ENCODE peak calls at places on chromosomes 2 and 18, in eight cellular contexts. M, Z, A, S, P, N, V and O are unnamed samples.

GRCh38 chr2:203734276-203734983 is 28.0 kb downstream of the CD28 start:
- DNase-seq in M (no peak), V (no peak), P (no peak), N (no peak), S (no peak), Z (no peak), A (no peak), O (no peak)

GRCh38 chr18:50805732-50806131 is 14.1 kb downstream of the MRO start:
- DNase-seq in P (no peak), Z (no peak), V (no peak), M (no peak), A (peak; percentile 19), S (no peak), N (no peak), O (peak; percentile 47)

GRCh38 chr2:223815884-223816570 is 21.4 kb downstream of the AP1S3 start:
- DNase-seq in P (no peak), N (no peak), A (no peak), S (peak; percentile 45), Z (no peak), M (no peak), V (no peak), O (no peak)

GRCh38 chr2:18498531-18498930 is 61.9 kb downstream of the RDH14 start:
- DNase-seq in M (no peak), A (no peak), V (no peak), P (no peak), Z (peak; percentile 56), S (no peak), N (no peak), O (no peak)

GRCh38 chr2:206154197-206154596 is 5.0 kb downstream of the NDUFS1 start:
- DNase-seq in S (no peak), A (peak; percentile 11), V (no peak), Z (no peak), N (no peak), M (no peak), P (no peak), O (peak; percentile 41)

GRCh38 chr2:188382107-188382506 is 90.4 kb downstream of the GULP1 start:
- DNase-seq in S (no peak), Z (no peak), M (no peak), P (no peak), V (no peak), N (no peak), A (peak; percentile 32), O (no peak)

GRCh38 chr2:10048501-10049171 is 5.3 kb downstream of the KLF11 start:
- DNase-seq in N (peak; percentile 68), A (peak; percentile 81), M (no peak), S (peak; percentile 46), V (peak; percentile 35), Z (no peak), P (no peak), O (peak; percentile 67)

GRCh38 chr18:8730080-8730827 is 24.9 kb downstream of the MTCL1 start:
- DNase-seq in A (no peak), M (no peak), N (peak; percentile 75), P (no peak), Z (no peak), V (no peak), S (peak; percentile 88), O (no peak)

GRCh38 chr18:76379226-76380126 is 115.6 kb downstream of the ZNF516 start:
- DNase-seq in Z (no peak), P (no peak), A (no peak), M (no peak), S (no peak), V (no peak), N (no peak), O (no peak)

GRCh38 chr2:40371525-40372277 is 80.2 kb downstream of the SLC8A1 start:
- DNase-seq in A (peak; percentile 91), S (peak; percentile 68), P (peak; percentile 84), M (no peak), Z (peak; percentile 25), N (no peak), V (no peak), O (no peak)

GRCh38 chr2:24183369-24184069 is 8.7 kb downstream of the FAM228A start:
- DNase-seq in A (no peak), S (no peak), N (no peak), Z (no peak), P (no peak), V (no peak), M (no peak), O (no peak)

GRCh38 chr18:78561757-78562445 is 417.7 kb upstream of the SALL3 start:
- DNase-seq in M (no peak), P (no peak), S (peak; percentile 59), V (no peak), N (no peak), A (no peak), Z (no peak), O (no peak)

GRCh38 chr2:217660423-217660822 is 342.4 kb downstream of the TNS1 start:
- DNase-seq in Z (no peak), M (no peak), P (no peak), V (no peak), S (no peak), N (no peak), A (no peak), O (no peak)

GRCh38 chr2:42614838-42615237 is 46.4 kb downstream of the MTA3 start:
- DNase-seq in P (no peak), N (no peak), M (no peak), A (no peak), Z (no peak), S (no peak), V (no peak), O (no peak)

GRCh38 chr2:149741646-149742045 is 154.1 kb upstream of the MMADHC start:
- DNase-seq in N (no peak), P (peak; percentile 93), S (peak; percentile 85), V (no peak), A (peak; percentile 86), Z (no peak), M (no peak), O (no peak)

GRCh38 chr2:109407401-109408335 is 206.1 kb downstream of the SEPTIN10 start:
- DNase-seq in M (no peak), A (no peak), N (no peak), Z (no peak), P (no peak), V (no peak), S (no peak), O (no peak)

GRCh38 chr2:170288859-170289258 is 110.9 kb downstream of the MYO3B start:
- DNase-seq in P (no peak), V (no peak), M (no peak), S (no peak), A (no peak), Z (no peak), N (no peak), O (no peak)

GRCh38 chr2:196170681-196171247 is 614 bp downstream of the STK17B start:
- DNase-seq in M (no peak), S (peak; percentile 64), A (peak; percentile 74), P (peak; percentile 51), V (peak; percentile 22), N (no peak), Z (no peak), O (peak; percentile 75)

GRCh38 chr2:125837108-125837507 is 818.9 kb upstream of the GYPC start:
- DNase-seq in S (no peak), Z (no peak), A (no peak), N (no peak), M (no peak), V (no peak), P (no peak), O (no peak)

GRCh38 chr2:26008851-26009566 is 24.9 kb upstream of the RAB10 start:
- DNase-seq in N (peak; percentile 58), V (no peak), Z (no peak), A (peak; percentile 91), P (peak; percentile 94), M (no peak), S (peak; percentile 58), O (peak; percentile 44)

GRCh38 chr2:2252179-2252578 is 78.9 kb downstream of the MYT1L start:
- DNase-seq in N (no peak), S (no peak), P (no peak), A (no peak), V (no peak), M (no peak), Z (no peak), O (no peak)

GRCh38 chr2:134774074-134774742 is 55.4 kb upstream of the TMEM163 start:
- DNase-seq in Z (no peak), S (peak; percentile 65), P (no peak), A (no peak), N (no peak), V (no peak), M (no peak), O (peak; percentile 19)

GRCh38 chr2:214989187-214989586 is 149.2 kb downstream of the ABCA12 start:
- DNase-seq in M (no peak), A (no peak), N (no peak), S (no peak), V (no peak), P (no peak), Z (no peak), O (no peak)

GRCh38 chr2:227207573-227207972 is 43.1 kb downstream of the COL4A3 start:
- DNase-seq in N (no peak), S (no peak), V (no peak), M (no peak), P (no peak), A (no peak), Z (no peak), O (no peak)

GRCh38 chr2:72613931-72614330 is 211.9 kb downstream of the EXOC6B start:
- DNase-seq in V (no peak), N (no peak), P (no peak), M (no peak), S (no peak), A (no peak), Z (no peak), O (no peak)

GRCh38 chr18:34710430-34711386 is 610 bp downstream of the DTNA start:
- DNase-seq in A (peak; percentile 67), P (peak; percentile 68), V (peak; percentile 49), Z (peak; percentile 74), M (no peak), N (no peak), S (peak; percentile 22), O (no peak)

GRCh38 chr2:158486150-158486969 is 29.6 kb downstream of the PKP4 start:
- DNase-seq in A (no peak), S (no peak), V (no peak), N (no peak), Z (no peak), P (no peak), M (no peak), O (no peak)

GRCh38 chr2:173191601-173192000 is 116.0 kb downstream of the MAP3K20 start:
- DNase-seq in A (peak; percentile 80), N (no peak), P (no peak), M (no peak), V (no peak), S (peak; percentile 46), Z (no peak), O (no peak)

GRCh38 chr18:60892855-60893254 is 440.4 kb upstream of the CDH20 start:
- DNase-seq in S (peak; percentile 44), V (no peak), Z (no peak), M (no peak), N (no peak), P (peak; percentile 17), A (peak; percentile 50), O (no peak)